ENCODE peak calls at places on chromosomes 16 and 17, in ten cellular contexts. H, A, X, I, Y, L, P, Q, R and O are unnamed samples.

GRCh38 chr16:27417047-27417671 is 15.2 kb downstream of the IL21R start:
- DNase-seq in H (no peak), A (no peak), X (no peak), I (no peak), Y (no peak), L (no peak), P (no peak), Q (no peak), R (no peak), O (no peak)

GRCh38 chr16:46859719-46860152 is 24.4 kb upstream of the GPT2 start:
- DNase-seq in H (peak; percentile 91), A (no peak), X (no peak), I (peak; percentile 78), Y (no peak), L (peak; percentile 50), P (no peak), Q (peak; percentile 56), R (no peak), O (no peak)

GRCh38 chr17:17605083-17605746 is 13.7 kb upstream of the PEMT start:
- DNase-seq in H (no peak), A (no peak), X (no peak), I (no peak), Y (no peak), L (no peak), P (no peak), Q (no peak), R (no peak), O (no peak)

GRCh38 chr16:30087181-30087898 is 4.4 kb downstream of the TBX6 start:
- DNase-seq in H (no peak), A (no peak), X (no peak), I (peak; percentile 62), Y (no peak), L (no peak), P (no peak), Q (no peak), R (no peak), O (peak; percentile 23)

GRCh38 chr17:6205525-6205924 is 135.3 kb downstream of the WSCD1 start:
- DNase-seq in H (no peak), A (no peak), X (no peak), I (no peak), Y (no peak), L (no peak), P (no peak), Q (no peak), R (no peak), O (no peak)

GRCh38 chr17:31200287-31200686 is 96.8 kb downstream of the OMG start:
- DNase-seq in H (no peak), A (no peak), X (no peak), I (no peak), Y (no peak), L (no peak), P (no peak), Q (no peak), R (no peak), O (no peak)

GRCh38 chr16:188674-189073 is 8.4 kb downstream of the HBQ1 start:
- DNase-seq in H (no peak), A (no peak), X (peak; percentile 43), I (no peak), Y (no peak), L (no peak), P (no peak), Q (no peak), R (no peak), O (no peak)

GRCh38 chr16:10751291-10751697 is 7.7 kb downstream of the NUBP1 start:
- DNase-seq in H (no peak), A (no peak), X (no peak), I (no peak), Y (no peak), L (no peak), P (no peak), Q (no peak), R (no peak), O (no peak)

GRCh38 chr16:17380613-17381012 is 90.1 kb downstream of the XYLT1 start:
- DNase-seq in H (no peak), A (no peak), X (no peak), I (no peak), Y (no peak), L (no peak), P (no peak), Q (no peak), R (no peak), O (no peak)

GRCh38 chr16:86383488-86384262 is 126.7 kb upstream of the FOXF1 start:
- DNase-seq in H (peak; percentile 96), A (no peak), X (no peak), I (no peak), Y (no peak), L (no peak), P (no peak), Q (no peak), R (no peak), O (peak; percentile 28)

GRCh38 chr17:67532326-67532871 is 155.3 kb downstream of the PITPNC1 start:
- DNase-seq in H (no peak), A (no peak), X (no peak), I (peak; percentile 63), Y (no peak), L (no peak), P (no peak), Q (no peak), R (no peak), O (no peak)

GRCh38 chr16:75580-76501 is 2.2 kb upstream of the MPG start:
- DNase-seq in H (peak; percentile 85), A (no peak), X (no peak), I (peak; percentile 79), Y (peak; percentile 84), L (no peak), P (no peak), Q (peak; percentile 31), R (peak; percentile 80), O (peak; percentile 78)

GRCh38 chr17:77735341-77736206 is 222.9 kb upstream of the TNRC6C start:
- DNase-seq in H (no peak), A (no peak), X (no peak), I (peak; percentile 67), Y (peak; percentile 61), L (no peak), P (no peak), Q (no peak), R (peak; percentile 78), O (no peak)

GRCh38 chr16:52569296-52569695 is 22.4 kb upstream of the TOX3 start:
- DNase-seq in H (no peak), A (no peak), X (no peak), I (no peak), Y (no peak), L (no peak), P (no peak), Q (no peak), R (no peak), O (no peak)

GRCh38 chr17:2912754-2913153 is 116.5 kb downstream of the RAP1GAP2 start:
- DNase-seq in H (no peak), A (no peak), X (no peak), I (no peak), Y (no peak), L (no peak), P (no peak), Q (no peak), R (no peak), O (no peak)

GRCh38 chr16:30903596-30903995 is 7.2 kb downstream of the CTF1 start:
- DNase-seq in H (peak; percentile 61), A (no peak), X (no peak), I (peak; percentile 81), Y (no peak), L (no peak), P (no peak), Q (no peak), R (peak; percentile 61), O (no peak)

GRCh38 chr16:86498661-86499493 is 11.4 kb upstream of the FOXF1 start:
- DNase-seq in H (no peak), A (no peak), X (no peak), I (no peak), Y (no peak), L (no peak), P (no peak), Q (no peak), R (no peak), O (no peak)